ENCODE peak calls at places on chromosomes 1 and 21, in four cellular contexts. Z is GM23338, J is H1, N is GM12892. Q is an unnamed sample.

GRCh38 chr1:189847613-189848012 is 630.1 kb downstream of the BRINP3 start:
- DNase-seq in N (no peak), J (no peak), Z (no peak), Q (no peak)

GRCh38 chr1:61310538-61310937 is 228.2 kb downstream of the NFIA start:
- DNase-seq in Z (no peak), N (no peak), J (no peak), Q (no peak)

GRCh38 chr1:111907321-111907720 is 82.1 kb downstream of the KCND3 start:
- DNase-seq in Z (no peak), N (no peak), J (no peak), Q (no peak)

GRCh38 chr1:182003953-182004586 is 57.4 kb downstream of the ZNF648 start:
- DNase-seq in Z (peak; percentile 46), N (no peak), J (no peak), Q (no peak)

GRCh38 chr1:2155788-2156187 is 38.8 kb downstream of the FAAP20 start:
- DNase-seq in Z (no peak), J (no peak), N (no peak), Q (no peak)

GRCh38 chr1:28326980-28327379 is 1.9 kb upstream of the MED18 start:
- DNase-seq in Z (no peak), J (no peak), N (no peak), Q (no peak)

GRCh38 chr21:34669149-34669879 is 520 bp downstream of the CLIC6 start:
- DNase-seq in J (peak; percentile 81), N (peak; percentile 63), Z (peak; percentile 60), Q (no peak)

GRCh38 chr1:28123461-28123961 is 35.1 kb upstream of the EYA3 start:
- DNase-seq in N (no peak), J (no peak), Z (no peak), Q (no peak)

GRCh38 chr1:35398739-35399138 is 130.2 kb downstream of the ZMYM4 start:
- DNase-seq in J (no peak), Z (no peak), N (no peak), Q (no peak)

GRCh38 chr1:225026701-225027100 is 97.2 kb downstream of the DNAH14 start:
- DNase-seq in Z (no peak), N (no peak), J (no peak), Q (no peak)

GRCh38 chr1:11831945-11832725 is 15.4 kb downstream of the NPPA start:
- DNase-seq in Z (no peak), N (no peak), J (no peak), Q (no peak)

GRCh38 chr21:42429021-42429420 is 25.3 kb downstream of the UBASH3A start:
- DNase-seq in Z (no peak), N (no peak), J (no peak), Q (no peak)

GRCh38 chr21:42432695-42433094 is 29.0 kb downstream of the UBASH3A start:
- DNase-seq in N (no peak), J (no peak), Z (no peak), Q (no peak)

GRCh38 chr21:42429856-42430255 is 26.2 kb downstream of the UBASH3A start:
- DNase-seq in N (no peak), Z (peak; percentile 41), J (no peak), Q (no peak)

GRCh38 chr21:42430570-42430969 is 26.9 kb downstream of the UBASH3A start:
- DNase-seq in Z (no peak), J (no peak), N (no peak), Q (no peak)

GRCh38 chr21:42431196-42431595 is 27.5 kb downstream of the UBASH3A start:
- DNase-seq in J (no peak), N (no peak), Z (no peak), Q (no peak)
- TF ChIP-seq POLR2AphosphoS5 in J (no peak), N (no peak), Z (no peak), Q (no peak)

DNA sequence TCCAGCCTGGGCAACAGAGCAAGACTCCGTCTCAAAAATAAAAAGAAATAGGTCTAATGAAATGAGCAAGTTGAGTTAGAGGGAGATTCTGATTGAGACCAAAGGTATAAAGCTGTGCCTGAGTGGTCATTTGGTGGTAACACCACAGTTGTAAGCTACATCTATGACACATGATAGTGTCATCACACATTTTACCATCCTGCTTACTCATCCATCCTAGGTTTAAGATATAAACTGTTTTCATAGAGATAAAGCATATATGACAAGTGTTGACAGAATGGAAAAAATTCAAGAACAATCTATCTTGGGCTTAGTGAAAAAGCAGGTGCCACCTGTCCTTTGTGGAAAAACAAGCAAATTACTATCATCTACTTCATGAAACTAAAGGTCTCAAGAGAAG is 7.1 kb upstream of the CFAP141 start:
- DNase-seq in N (no peak), J (no peak), Z (no peak), Q (no peak)
- TF ChIP-seq POLR2AphosphoS5 in N (no peak), J (no peak), Z (no peak), Q (no peak)

GRCh38 chr1:196651637-196652215 is at the start of gene CFH:
- DNase-seq in N (no peak), Z (no peak), J (no peak), Q (peak; percentile 81)
- TF ChIP-seq POLR2AphosphoS5 in N (no peak), Z (no peak), J (no peak), Q (no peak)

DNA sequence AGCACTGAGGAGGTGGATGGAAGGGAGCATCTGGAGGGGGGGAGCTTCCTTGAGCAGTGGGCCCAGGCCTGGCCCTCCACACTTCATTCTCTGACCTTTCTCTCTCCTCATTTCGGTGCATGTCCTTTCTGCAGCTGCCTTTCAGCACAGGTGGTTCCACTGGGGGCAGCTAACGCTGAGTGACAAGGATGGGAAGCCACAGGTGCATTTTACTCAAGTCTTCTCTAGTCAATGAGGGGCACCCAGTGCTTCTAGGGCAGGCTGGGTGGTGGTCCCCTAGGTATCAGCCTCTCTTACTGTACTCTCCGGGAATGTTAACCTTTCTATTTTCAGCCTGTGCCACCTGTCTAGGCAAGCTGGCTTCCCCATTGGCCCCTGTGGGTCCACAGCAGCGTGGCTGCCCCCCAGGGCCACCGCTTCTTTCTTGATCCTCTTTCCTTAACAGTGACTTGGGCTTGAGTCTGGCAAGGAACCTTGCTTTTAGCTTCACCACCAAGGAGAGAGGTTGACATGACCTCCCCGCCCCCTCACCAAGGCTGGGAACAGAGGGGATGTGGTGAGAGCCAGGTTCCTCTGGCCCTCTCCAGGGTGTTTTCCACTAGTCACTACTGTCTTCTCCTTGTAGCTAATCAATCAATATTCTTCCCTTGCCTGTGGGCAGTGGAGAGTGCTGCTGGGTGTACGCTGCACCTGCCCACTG is 43.2 kb downstream of the YARS1 start:
- DNase-seq in N (no peak), J (peak; percentile 52), Z (no peak), Q (no peak)
- TF ChIP-seq POLR2AphosphoS5 in N (peak; percentile 57), J (peak; percentile 63), Z (peak; percentile 62), Q (peak; percentile 41)

GRCh38 chr1:55877440-55878232 is 662.5 kb upstream of the USP24 start:
- DNase-seq in N (no peak), J (no peak), Z (no peak), Q (no peak)
- TF ChIP-seq POLR2AphosphoS5 in N (no peak), J (no peak), Z (no peak), Q (no peak)

GRCh38 chr21:31456201-31456600 is 112.1 kb upstream of the TIAM1 start:
- DNase-seq in N (no peak), Z (no peak), J (no peak), Q (no peak)
- TF ChIP-seq POLR2AphosphoS5 in N (no peak), Z (no peak), J (no peak), Q (no peak)

GRCh38 chr1:26306290-26307221 is at the start of gene UBXN11:
- DNase-seq in Z (peak; percentile 99), N (peak; percentile 99), J (peak; percentile 91), Q (peak; percentile 95)
- TF ChIP-seq POLR2AphosphoS5 in Z (no peak), N (peak; percentile 34), J (no peak), Q (no peak)

GRCh38 chr1:93670141-93670540 is 11.5 kb downstream of the BCAR3 start:
- DNase-seq in J (no peak), Z (no peak), N (no peak), Q (peak; percentile 89)
- TF ChIP-seq POLR2AphosphoS5 in J (no peak), Z (no peak), N (no peak), Q (peak; percentile 63)

DNA sequence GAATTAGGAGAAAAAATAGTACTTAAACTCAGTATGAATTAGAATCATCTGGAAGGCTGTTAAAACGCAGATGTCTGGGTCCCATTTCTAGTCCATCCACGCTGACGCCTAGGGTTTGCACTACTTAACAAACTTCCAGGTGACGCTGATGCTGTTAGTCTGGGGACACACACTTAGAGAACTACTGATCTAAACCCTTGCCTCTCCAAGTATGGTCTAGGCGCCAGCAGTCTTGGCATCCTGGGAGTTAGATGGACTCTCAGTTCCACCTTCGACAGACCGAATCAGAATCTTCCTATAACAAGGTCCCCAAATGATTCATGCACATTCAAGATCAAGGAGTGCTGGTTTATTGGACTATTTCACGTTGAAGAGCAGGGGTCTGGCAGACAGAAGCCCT is 11.5 kb downstream of the DIO1 start:
- DNase-seq in J (no peak), Z (no peak), N (no peak), Q (no peak)
- TF ChIP-seq POLR2AphosphoS5 in J (no peak), Z (no peak), N (no peak), Q (no peak)